ENCODE peak calls at places on chromosomes 12 and 14, in seven cellular contexts. W is pancreas, M is tibial artery, X is hepatocyte, F is tibial nerve, B is vagina, I is substantia nigra. E is an unnamed sample.

GRCh38 chr12:30395190-30395589 is 300.5 kb downstream of the IPO8 start:
- DNase-seq in F (no peak), W (no peak), B (no peak), X (no peak), M (no peak), I (no peak), E (no peak)

GRCh38 chr14:58784946-58785345 is 147.2 kb downstream of the DACT1 start:
- DNase-seq in X (no peak), F (no peak), I (no peak), B (no peak), M (no peak), W (no peak), E (no peak)

GRCh38 chr12:104177663-104178501 is 37.7 kb upstream of the TXNRD1 start:
- DNase-seq in B (no peak), W (no peak), X (peak; percentile 67), I (no peak), F (peak; percentile 66), M (peak; percentile 94), E (peak; percentile 53)

GRCh38 chr14:53295985-53296582 is 143.0 kb upstream of the DDHD1 start:
- DNase-seq in I (peak; percentile 7), F (no peak), W (no peak), B (no peak), M (no peak), X (peak; percentile 65), E (no peak)

GRCh38 chr12:108823804-108824203 is 33.6 kb downstream of the SSH1 start:
- DNase-seq in M (no peak), B (no peak), F (no peak), I (no peak), X (no peak), W (peak; percentile 9), E (no peak)

GRCh38 chr14:71686677-71687076 is 245.6 kb upstream of the RGS6 start:
- DNase-seq in M (peak; percentile 78), F (no peak), W (no peak), X (peak; percentile 19), B (no peak), I (no peak), E (no peak)

GRCh38 chr12:124620606-124621295 is 53.3 kb upstream of the NCOR2 start:
- DNase-seq in I (no peak), F (no peak), X (no peak), B (no peak), W (no peak), M (no peak), E (no peak)

GRCh38 chr14:53956427-53957201 is at the start of gene BMP4:
- DNase-seq in I (no peak), F (peak; percentile 65), W (peak; percentile 68), M (peak; percentile 95), B (no peak), X (peak; percentile 85), E (peak; percentile 75)

GRCh38 chr14:91968280-91968679 is 20.8 kb upstream of the FBLN5 start:
- DNase-seq in I (no peak), B (no peak), F (no peak), X (no peak), M (no peak), W (no peak), E (no peak)

GRCh38 chr14:57136669-57137068 is 132.0 kb downstream of the EXOC5 start:
- DNase-seq in X (no peak), F (no peak), B (no peak), M (no peak), W (no peak), I (peak; percentile 36), E (no peak)

GRCh38 chr14:66944872-66945271 is 244.4 kb upstream of the GARIN2 start:
- DNase-seq in M (no peak), F (no peak), B (no peak), W (no peak), X (peak; percentile 6), I (no peak), E (no peak)

GRCh38 chr14:22849212-22849819 is 12.9 kb downstream of the MMP14 start:
- DNase-seq in F (peak; percentile 66), W (no peak), B (no peak), X (no peak), I (peak; percentile 35), M (peak; percentile 93), E (peak; percentile 52)
- H3K27ac ChIP-seq in F (peak overlapping the region; percentile 94), W (no peak overlapping the region), B (peak overlapping the region; percentile 96), X (peak overlapping the region; percentile 96), I (no peak overlapping the region), M (peak overlapping the region; percentile 97), E (peak overlapping the region; percentile 81)

DNA sequence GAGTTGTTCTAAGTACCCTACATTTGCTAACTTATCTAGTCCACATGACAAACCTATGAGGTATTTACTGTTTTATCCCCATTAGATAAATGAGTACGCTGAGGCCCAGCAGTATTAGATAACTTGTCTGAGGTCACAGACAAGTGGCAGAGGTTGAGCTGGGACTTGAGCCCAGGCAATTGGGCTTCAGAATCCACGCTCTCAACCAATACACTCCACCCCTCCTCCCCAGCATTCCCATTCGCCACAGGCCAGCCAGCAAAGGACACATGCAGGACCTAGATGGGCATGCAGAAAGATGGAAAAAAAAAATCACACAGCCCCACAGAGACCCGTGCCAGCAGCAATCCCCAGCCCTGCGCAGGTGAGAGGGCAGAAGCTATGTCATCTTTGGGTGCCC is 12.4 kb downstream of the HDAC7 start:
- DNase-seq in F (no peak), M (peak; percentile 79), X (no peak), W (no peak), I (no peak), B (no peak), E (no peak)
- H3K27ac ChIP-seq in F (peak overlapping the region; percentile 98), M (peak overlapping the region; percentile 99), X (peak overlapping the region; percentile 62), W (no peak overlapping the region), I (no peak overlapping the region), B (peak overlapping the region; percentile 99), E (peak overlapping the region; percentile 97)

GRCh38 chr12:92289611-92290010 is 144.0 kb upstream of the BTG1 start:
- DNase-seq in I (no peak), M (no peak), B (no peak), F (no peak), X (no peak), W (no peak), E (no peak)

GRCh38 chr12:92294676-92295440 is 149.2 kb upstream of the BTG1 start:
- DNase-seq in X (no peak), M (no peak), F (no peak), W (no peak), B (no peak), I (no peak), E (no peak)

GRCh38 chr12:92290881-92291280 is 145.2 kb upstream of the BTG1 start:
- DNase-seq in B (no peak), W (no peak), M (no peak), I (no peak), F (no peak), X (no peak), E (no peak)

GRCh38 chr12:92290016-92290685 is 144.5 kb upstream of the BTG1 start:
- DNase-seq in W (no peak), X (no peak), F (no peak), B (no peak), M (no peak), I (no peak), E (no peak)

DNA sequence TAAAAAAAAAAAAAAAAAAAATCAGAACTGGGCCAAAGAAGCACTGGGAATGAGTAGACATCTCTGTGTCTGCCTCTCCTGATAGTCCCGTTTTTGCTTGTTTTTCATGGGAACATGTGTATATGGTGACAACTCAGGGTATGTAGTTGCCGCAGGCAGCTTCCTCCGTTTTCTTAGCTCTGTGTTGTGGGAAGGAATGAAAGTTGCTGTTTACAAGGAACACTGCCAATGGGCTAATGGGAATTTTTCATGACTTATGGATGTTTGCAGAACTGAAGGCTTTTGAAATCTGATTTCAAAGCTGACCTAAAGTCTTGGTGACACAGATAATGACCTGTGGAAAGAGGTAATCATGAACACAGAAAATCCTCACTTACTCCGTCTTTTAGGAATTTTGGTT is 146.4 kb upstream of the BTG1 start:
- DNase-seq in F (no peak), I (no peak), B (no peak), M (no peak), W (no peak), X (no peak), E (no peak)
- H3K27ac ChIP-seq in F (peak overlapping the region; percentile 89), I (no peak overlapping the region), B (peak overlapping the region; percentile 11), M (no peak overlapping the region), W (no peak overlapping the region), X (no peak overlapping the region), E (no peak overlapping the region)

GRCh38 chr12:28484157-28484556 is 293.9 kb downstream of the CCDC91 start:
- DNase-seq in I (no peak), M (no peak), X (no peak), F (no peak), W (no peak), B (no peak), E (no peak)

GRCh38 chr12:28489256-28489655 is 299.0 kb downstream of the CCDC91 start:
- DNase-seq in I (no peak), X (no peak), B (no peak), F (no peak), W (no peak), M (no peak), E (no peak)

DNA sequence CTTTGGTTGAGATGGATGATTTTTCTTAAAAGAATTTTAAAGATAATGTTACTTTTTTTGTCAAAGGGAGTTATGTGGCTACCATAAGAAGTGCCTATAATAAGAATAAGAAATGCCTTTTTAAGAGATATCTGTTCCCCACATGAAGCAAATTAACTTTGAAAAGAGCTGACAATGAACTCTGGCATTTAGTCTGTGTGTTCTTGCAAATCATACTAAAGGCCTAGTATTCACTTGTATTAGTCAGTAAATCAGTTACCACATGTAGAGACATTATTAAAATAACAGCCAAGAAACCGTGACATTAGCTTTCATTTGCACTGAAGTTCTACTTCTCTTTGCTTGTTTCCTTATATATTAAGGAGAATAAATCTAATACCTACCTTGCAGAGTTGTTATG is 296.3 kb downstream of the CCDC91 start:
- DNase-seq in I (no peak), M (no peak), X (no peak), B (no peak), W (no peak), F (no peak), E (no peak)
- H3K27ac ChIP-seq in I (no peak overlapping the region), M (no peak overlapping the region), X (no peak overlapping the region), B (no peak overlapping the region), W (no peak overlapping the region), F (no peak overlapping the region), E (no peak overlapping the region)

E was measured in lower lobe of right lung.